ENCODE peak calls at places on chromosome 2, in six cellular contexts. X is GM10248, Z is endothelial cell, B is AG09309, A is transverse colon, U is ovary. T is an unnamed sample.

GRCh38 chr2:105903051-105903674 is 158.5 kb downstream of the NCK2 start:
- DNase-seq in X (no peak), Z (no peak), B (no peak), A (no peak), U (no peak), T (no peak)

GRCh38 chr2:176093145-176093888 is 796 bp downstream of the HOXD13 start:
- DNase-seq in X (no peak), Z (no peak), B (no peak), A (no peak), U (no peak), T (no peak)

GRCh38 chr2:1360132-1360531 is 53.1 kb upstream of the TPO start:
- DNase-seq in X (no peak), Z (no peak), B (no peak), A (no peak), U (no peak), T (no peak)

GRCh38 chr2:170714156-170715061 is 728 bp upstream of the SP5 start:
- DNase-seq in X (peak), Z (peak), B (no peak), A (peak), U (peak), T (peak)

GRCh38 chr2:21041943-21042707 is 1.7 kb downstream of the APOB start:
- DNase-seq in X (no peak), Z (no peak), B (peak), A (no peak), U (no peak), T (no peak)

GRCh38 chr2:202317080-202317859 is 51.7 kb downstream of the NOP58 start:
- DNase-seq in X (no peak), Z (peak), B (peak), A (peak), U (peak), T (peak)

GRCh38 chr2:42170619-42171395 is 1.7 kb downstream of the EML4 start:
- DNase-seq in X (no peak), Z (no peak), B (no peak), A (no peak), U (no peak), T (no peak)

GRCh38 chr2:166382-166781 is 97.5 kb downstream of the SH3YL1 start:
- DNase-seq in X (no peak), Z (no peak), B (no peak), A (no peak), U (no peak), T (no peak)

GRCh38 chr2:208984376-208985100 is 439.3 kb upstream of the MAP2 start:
- DNase-seq in X (no peak), Z (no peak), B (no peak), A (no peak), U (no peak), T (no peak)

GRCh38 chr2:121367246-121367900 is 82.4 kb upstream of the TFCP2L1 start:
- DNase-seq in X (no peak), Z (no peak), B (no peak), A (no peak), U (no peak), T (no peak)

GRCh38 chr2:169573160-169573973 is at the start of gene FASTKD1:
- DNase-seq in X (peak), Z (peak), B (peak), A (peak), U (peak), T (peak)

GRCh38 chr2:51553456-51553855 is 521.5 kb upstream of the NRXN1 start:
- DNase-seq in X (no peak), Z (no peak), B (no peak), A (no peak), U (no peak), T (no peak)

GRCh38 chr2:164867779-164868397 is 26.3 kb upstream of the COBLL1 start:
- DNase-seq in X (no peak), Z (no peak), B (no peak), A (no peak), U (no peak), T (no peak)

GRCh38 chr2:48279347-48279746 is 250.6 kb upstream of the STON1 start:
- DNase-seq in X (no peak), Z (no peak), B (no peak), A (no peak), U (no peak), T (no peak)

GRCh38 chr2:225270861-225271260 is 128.6 kb upstream of the NYAP2 start:
- DNase-seq in X (peak), Z (no peak), B (no peak), A (no peak), U (no peak), T (no peak)

GRCh38 chr2:84991404-84992151 is 20.6 kb downstream of the KCMF1 start:
- DNase-seq in X (no peak), Z (no peak), B (peak), A (no peak), U (no peak), T (no peak)

GRCh38 chr2:85999131-85999831 is 106.4 kb downstream of the POLR1A start:
- DNase-seq in X (peak), Z (no peak), B (no peak), A (peak), U (no peak), T (no peak)

GRCh38 chr2:122180972-122181371 is 425.5 kb downstream of the TSN start:
- DNase-seq in X (no peak), Z (no peak), B (no peak), A (no peak), U (no peak), T (no peak)

GRCh38 chr2:72745679-72746368 is 80.0 kb downstream of the EXOC6B start:
- DNase-seq in X (peak), Z (peak), B (peak), A (no peak), U (no peak), T (no peak)

DNA sequence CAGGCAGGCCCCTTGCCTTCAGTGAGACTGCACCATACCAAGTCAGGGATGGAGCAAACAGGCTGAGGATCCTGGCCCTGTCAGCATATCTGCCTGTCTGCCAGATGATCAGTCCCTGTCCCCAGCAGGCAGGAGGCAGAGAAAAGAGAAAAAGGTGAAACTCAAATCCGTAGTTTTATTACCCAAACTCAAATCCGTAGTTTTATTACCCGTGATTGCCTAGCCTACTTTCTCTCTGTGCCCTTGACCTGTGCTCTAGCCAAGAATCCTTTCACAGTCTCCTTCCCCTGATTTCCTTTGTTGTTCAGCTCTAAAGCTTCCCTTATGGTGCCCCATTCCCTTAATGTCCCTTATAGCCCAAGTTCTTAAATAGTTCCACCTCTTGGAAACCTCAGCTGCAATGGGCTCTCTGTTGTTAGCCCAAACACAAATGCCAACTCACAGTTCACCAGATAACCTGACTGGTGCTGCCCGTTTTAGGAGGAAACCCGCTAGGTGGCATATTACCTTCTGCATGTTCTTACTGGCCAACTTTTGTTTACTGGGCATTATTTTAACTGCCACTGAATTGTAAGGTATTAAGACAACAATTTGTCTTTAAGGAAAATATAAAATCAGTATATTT is 125.6 kb upstream of the FZD5 start:
- DNase-seq in X (no peak), Z (no peak), B (no peak), A (peak), U (no peak), T (no peak)
- TF ChIP-seq CTCF in X (no peak), Z (no peak), B (no peak), A (no peak), U (no peak), T (no peak)

GRCh38 chr2:216905649-216906048 is 45.8 kb upstream of the TNP1 start:
- DNase-seq in X (no peak), Z (no peak), B (no peak), A (no peak), U (no peak), T (no peak)
- TF ChIP-seq CTCF in X (no peak), Z (peak), B (peak), A (no peak), U (no peak), T (no peak)

GRCh38 chr2:69741281-69742169 is at the start of gene ANXA4:
- DNase-seq in X (peak), Z (peak), B (peak), A (peak), U (peak), T (peak)
- TF ChIP-seq CTCF in X (no peak), Z (no peak), B (peak), A (no peak), U (no peak), T (peak)

DNA sequence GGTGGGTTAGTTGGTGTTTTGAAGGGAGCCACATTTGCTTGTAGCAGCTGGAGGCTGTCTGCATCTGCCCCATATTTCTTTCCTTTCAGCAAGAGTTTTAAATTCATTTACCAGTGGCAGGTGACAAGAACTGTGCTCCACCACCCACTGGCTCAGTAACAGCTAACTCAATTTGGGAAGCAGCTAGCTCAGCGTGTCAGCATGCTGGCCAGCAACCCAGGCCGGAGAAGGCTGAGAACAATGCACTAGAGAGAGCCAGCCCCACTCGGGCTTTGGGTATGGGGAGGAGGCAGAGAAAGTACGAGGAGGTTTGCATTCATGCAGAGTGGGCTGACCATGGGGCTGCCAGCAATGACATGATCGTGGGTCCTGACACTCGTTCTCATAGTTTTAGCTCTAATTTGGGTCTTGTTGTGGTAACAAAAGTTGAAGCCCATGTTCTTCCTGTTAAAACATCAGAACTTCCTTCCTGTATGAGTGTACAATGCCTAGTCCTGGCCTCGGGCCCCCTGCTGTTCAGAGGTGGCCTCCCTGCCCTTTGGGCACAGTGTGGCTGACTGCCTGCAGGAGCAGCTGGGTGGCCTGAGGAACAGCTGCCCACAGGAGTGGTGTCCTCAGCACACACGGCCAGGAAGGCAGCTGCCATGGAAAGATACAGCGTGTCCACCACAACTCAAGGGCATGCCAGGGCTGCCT is 23.0 kb downstream of the CDC42EP3 start:
- DNase-seq in X (no peak), Z (peak), B (no peak), A (peak), U (no peak), T (peak)
- TF ChIP-seq CTCF in X (no peak), Z (no peak), B (no peak), A (no peak), U (no peak), T (no peak)

DNA sequence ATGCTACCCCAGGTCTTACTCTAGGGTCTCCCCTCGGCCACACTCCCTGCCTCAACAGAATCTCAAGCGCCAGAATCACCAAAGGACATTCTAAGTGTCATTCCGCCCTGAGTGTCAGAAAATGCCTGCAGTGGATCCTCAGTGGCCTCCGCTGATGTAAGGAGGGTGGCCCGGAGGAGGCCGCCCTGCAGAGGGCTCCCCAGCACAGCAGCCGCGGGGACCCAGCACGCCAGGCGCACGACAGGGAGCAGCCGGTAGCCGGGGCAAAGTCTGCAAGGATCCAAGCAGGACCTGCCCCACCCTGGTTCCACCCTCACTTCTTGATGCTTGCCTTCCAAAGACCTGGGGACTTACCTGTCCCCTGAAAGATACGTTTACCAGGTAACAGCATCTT is 54.2 kb upstream of the ID2 start:
- DNase-seq in X (no peak), Z (no peak), B (no peak), A (peak), U (no peak), T (no peak)
- TF ChIP-seq CTCF in X (no peak), Z (no peak), B (no peak), A (peak), U (no peak), T (no peak)

DNA sequence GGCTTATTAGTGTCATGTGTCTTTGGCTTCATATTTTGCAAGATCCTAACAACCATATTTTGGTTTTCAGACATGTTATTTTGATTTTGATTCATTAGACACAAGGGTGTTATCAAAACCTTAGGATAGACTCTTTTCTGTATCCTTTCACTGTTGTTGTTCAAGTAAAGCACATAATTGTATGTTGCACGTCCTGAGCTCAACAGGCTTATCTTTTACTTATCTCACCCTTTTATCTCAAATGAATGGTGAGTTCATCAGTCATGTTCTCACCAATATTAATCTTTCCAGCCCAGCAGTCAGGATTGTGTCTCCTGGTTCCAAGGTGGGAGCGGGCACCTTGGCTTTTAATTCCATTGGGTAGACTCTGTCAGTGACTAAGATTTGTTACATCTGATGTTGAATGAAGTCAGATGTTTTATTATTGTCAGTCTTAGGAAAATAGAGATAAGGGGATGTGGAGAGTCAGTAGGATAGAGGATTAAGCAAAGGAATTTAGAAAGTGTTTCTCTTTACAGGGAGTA is 11.9 kb downstream of the GPN1 start:
- DNase-seq in X (no peak), Z (no peak), B (no peak), A (no peak), U (no peak), T (no peak)
- TF ChIP-seq CTCF in X (no peak), Z (no peak), B (no peak), A (no peak), U (no peak), T (no peak)

DNA sequence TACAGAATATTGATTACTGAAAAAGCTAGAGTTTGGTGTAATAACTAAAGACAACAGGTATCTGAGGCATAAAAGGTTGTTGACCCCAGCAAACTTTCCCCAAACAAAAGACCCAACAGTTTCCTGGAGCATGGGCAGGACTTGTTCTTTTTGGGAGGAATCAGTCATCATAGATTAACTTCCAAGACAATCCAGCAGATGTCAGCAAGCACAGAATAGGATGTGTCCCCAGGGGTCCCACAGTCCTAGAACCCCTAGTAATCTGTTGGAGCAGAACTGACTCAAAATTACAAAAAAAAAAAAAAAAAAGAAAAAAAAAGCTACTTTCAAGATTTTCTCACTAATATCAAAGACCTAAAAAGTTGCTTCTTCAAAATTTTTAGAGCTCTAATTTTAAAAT is 564.7 kb upstream of the SLC39A10 start:
- DNase-seq in X (no peak), Z (no peak), B (no peak), A (no peak), U (no peak), T (no peak)
- TF ChIP-seq CTCF in X (no peak), Z (no peak), B (no peak), A (no peak), U (no peak), T (no peak)

GRCh38 chr2:148207111-148207510 is 186.2 kb downstream of the MBD5 start:
- DNase-seq in X (no peak), Z (no peak), B (no peak), A (no peak), U (no peak), T (no peak)

GRCh38 chr2:148201075-148202004 is 180.4 kb downstream of the MBD5 start:
- DNase-seq in X (no peak), Z (peak), B (no peak), A (peak), U (no peak), T (peak)

DNA sequence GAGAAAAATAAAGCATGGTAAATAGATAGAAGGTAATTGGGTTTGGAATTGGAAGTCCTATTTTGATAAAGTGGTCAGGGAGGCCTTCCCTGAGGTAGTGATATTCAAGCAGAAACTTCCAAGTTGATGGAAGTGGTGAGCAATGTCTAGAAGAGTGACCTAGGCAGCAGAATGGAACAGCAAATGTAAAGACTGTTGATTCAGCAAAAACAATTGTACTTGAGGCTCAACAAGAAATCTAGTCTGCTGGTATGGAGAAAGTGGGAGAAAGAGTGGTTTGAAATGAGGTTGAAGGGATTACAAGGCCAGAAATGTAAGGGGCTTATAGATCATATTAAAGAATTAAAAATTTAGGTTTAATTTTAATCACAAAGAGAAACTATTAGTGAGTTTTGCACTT is 181.3 kb downstream of the MBD5 start:
- DNase-seq in X (no peak), Z (no peak), B (no peak), A (no peak), U (no peak), T (no peak)
- TF ChIP-seq CTCF in X (no peak), Z (no peak), B (no peak), A (no peak), U (no peak), T (no peak)

GRCh38 chr2:98311771-98312545 is 34.3 kb upstream of the CNGA3 start:
- DNase-seq in X (no peak), Z (no peak), B (no peak), A (no peak), U (no peak), T (no peak)
- TF ChIP-seq CTCF in X (no peak), Z (no peak), B (no peak), A (no peak), U (no peak), T (no peak)

T was measured in sigmoid colon.